ENCODE peak calls at places on chromosomes 6 and 20, in ten cellular contexts. G is stimulated activated CD4-positive, alpha-beta T cell treated with anti-CD3 and anti-CD28 coated beads, Interleukin-12 subunit alpha, Interleukin-12 subunit beta, amount 100 ng/mL, for 4 hours; C is left ventricle myocardium inferior; X is cardiac fibroblast; L is choroid plexus epithelial cell; S is H54; M is GM19239; D is HFF-Myc; Q is aorta; H is GM04504. F is an unnamed sample.

GRCh38 chr6:137933696-137934095 is 66.6 kb downstream of the TNFAIP3 start:
- DNase-seq in G (no peak), X (peak; percentile 95), M (no peak), H (peak; percentile 86), Q (peak; percentile 79), C (peak; percentile 33), S (no peak), D (peak; percentile 11), L (peak; percentile 91), F (no peak)

GRCh38 chr6:95917034-95917433 is 98.7 kb upstream of the FUT9 start:
- DNase-seq in G (no peak), D (no peak), X (no peak), H (no peak), C (no peak), M (no peak), L (no peak), S (no peak), Q (no peak), F (no peak)

GRCh38 chr20:53597085-53597482 is 3.4 kb upstream of the ZNF217 start:
- DNase-seq in M (no peak), X (peak; percentile 86), G (no peak), L (peak; percentile 66), H (no peak), C (no peak), D (no peak), Q (no peak), S (no peak), F (no peak)

GRCh38 chr6:152263582-152263981 is 373.6 kb downstream of the SYNE1 start:
- DNase-seq in C (no peak), D (no peak), X (no peak), L (no peak), S (no peak), Q (no peak), M (no peak), H (no peak), G (no peak), F (no peak)

GRCh38 chr6:44446626-44447297 is 59.3 kb downstream of the CDC5L start:
- DNase-seq in Q (no peak), S (no peak), H (peak; percentile 57), D (no peak), X (peak; percentile 66), L (peak; percentile 85), G (no peak), M (no peak), C (no peak), F (no peak)

GRCh38 chr6:161091972-161092701 is 100.6 kb downstream of the MAP3K4 start:
- DNase-seq in G (no peak), S (no peak), C (no peak), H (peak; percentile 67), D (no peak), Q (no peak), M (no peak), L (peak; percentile 44), X (no peak), F (no peak)

GRCh38 chr20:25544760-25545159 is 40.6 kb downstream of the NINL start:
- DNase-seq in M (no peak), C (no peak), Q (no peak), D (no peak), L (peak; percentile 38), X (no peak), S (no peak), H (no peak), G (no peak), F (no peak)

GRCh38 chr20:50338479-50339195 is 148.0 kb downstream of the CEBPB start:
- DNase-seq in M (peak; percentile 69), C (no peak), G (peak; percentile 44), D (no peak), S (no peak), H (no peak), X (peak; percentile 31), L (peak; percentile 29), Q (no peak), F (no peak)

GRCh38 chr20:18705906-18706305 is 107.7 kb upstream of the SCP2D1 start:
- DNase-seq in G (no peak), L (peak; percentile 63), D (no peak), X (peak; percentile 14), C (no peak), M (no peak), Q (no peak), S (no peak), H (no peak), F (no peak)

GRCh38 chr6:158344534-158344933 is 32.3 kb downstream of the TULP4 start:
- DNase-seq in D (no peak), S (no peak), C (no peak), Q (no peak), L (no peak), G (no peak), M (no peak), X (no peak), H (no peak), F (no peak)

GRCh38 chr6:137489410-137490371 is 4.5 kb downstream of the OLIG3 start:
- DNase-seq in M (no peak), G (no peak), C (no peak), H (no peak), S (no peak), Q (no peak), L (no peak), X (no peak), D (no peak), F (peak; percentile 39)

GRCh38 chr20:4673371-4674001 is 48.2 kb upstream of the PRND start:
- DNase-seq in Q (no peak), G (no peak), C (no peak), D (no peak), M (no peak), H (no peak), L (no peak), X (no peak), S (no peak), F (no peak)

GRCh38 chr20:33280000-33280680 is 2.9 kb upstream of the BPIFB1 start:
- DNase-seq in Q (no peak), G (no peak), X (no peak), H (no peak), D (no peak), L (no peak), C (no peak), S (no peak), M (no peak), F (no peak)

F was measured in Right ventricle myocardium inferior.